ENCODE peak calls at places on chromosomes 11 and 22, in six cellular contexts. I, P, S, R, G and V are unnamed samples.

GRCh38 chr22:24330636-24331035 is 60.0 kb downstream of the SPECC1L start:
- DNase-seq in I (no peak), P (no peak), S (no peak), R (no peak), G (no peak), V (no peak)

GRCh38 chr11:19711911-19712280 is 741 bp upstream of the NAV2 start:
- DNase-seq in I (peak), P (no peak), S (no peak), R (no peak), G (no peak), V (no peak)

GRCh38 chr11:128550967-128551522 is 36.3 kb downstream of the ETS1 start:
- DNase-seq in I (no peak), P (peak), S (no peak), R (no peak), G (no peak), V (no peak)

GRCh38 chr11:73372371-73372993 is 3.7 kb upstream of the RELT start:
- DNase-seq in I (no peak), P (peak), S (no peak), R (no peak), G (no peak), V (no peak)

GRCh38 chr11:1921576-1922141 is 2.2 kb downstream of the TNNT3 start:
- DNase-seq in I (peak), P (no peak), S (no peak), R (no peak), G (no peak), V (no peak)

GRCh38 chr11:122180435-122180834 is 64.4 kb upstream of the BLID start:
- DNase-seq in I (no peak), P (no peak), S (peak), R (no peak), G (no peak), V (no peak)

GRCh38 chr22:44261164-44261860 is 51.4 kb downstream of the SHISAL1 start:
- DNase-seq in I (no peak), P (no peak), S (no peak), R (no peak), G (no peak), V (no peak)

GRCh38 chr11:113401718-113402117 is 14.1 kb downstream of the ANKK1 start:
- DNase-seq in I (no peak), P (no peak), S (peak), R (no peak), G (no peak), V (peak)

GRCh38 chr11:1153951-1154487 is 3.7 kb upstream of the MUC5AC start:
- DNase-seq in I (no peak), P (no peak), S (peak), R (no peak), G (no peak), V (no peak)

GRCh38 chr11:10550503-10550902 is 9.5 kb upstream of the RNF141 start:
- DNase-seq in I (no peak), P (no peak), S (peak), R (no peak), G (no peak), V (no peak)

GRCh38 chr11:108654994-108655631 is 9.8 kb upstream of the DDX10 start:
- DNase-seq in I (no peak), P (peak), S (no peak), R (no peak), G (no peak), V (peak)

GRCh38 chr22:27490080-27490479 is 311.5 kb downstream of the MN1 start:
- DNase-seq in I (no peak), P (no peak), S (no peak), R (no peak), G (no peak), V (no peak)

GRCh38 chr11:126113963-126114362 is 51.3 kb upstream of the CDON start:
- DNase-seq in I (no peak), P (no peak), S (no peak), R (no peak), G (no peak), V (no peak)